ENCODE peak calls at places on chromosomes 11 and 22, in eight cellular contexts. Q is endothelial cell, Z is IMR-90, G is T-helper 9 cell, R is EH, H is DMS53, W is A549, O is HFFc6. N is an unnamed sample.

GRCh38 chr22:26671317-26672059 is 14.1 kb downstream of the MIAT start:
- DNase-seq in Q (no peak), G (peak; percentile 70), H (peak; percentile 33), O (no peak), W (no peak), Z (no peak), R (no peak), N (peak; percentile 72)

GRCh38 chr11:19735512-19735911 is 22.9 kb downstream of the NAV2 start:
- DNase-seq in Q (no peak), W (no peak), R (peak; percentile 81), G (no peak), Z (peak; percentile 75), O (peak; percentile 88), H (no peak), N (no peak)

GRCh38 chr11:120524536-120525085 is 13.1 kb downstream of the GRIK4 start:
- DNase-seq in Q (no peak), R (no peak), Z (no peak), O (no peak), H (no peak), G (no peak), W (no peak), N (no peak)

GRCh38 chr11:118321386-118322082 is 17.0 kb downstream of the CD3E start:
- DNase-seq in W (no peak), R (no peak), G (no peak), H (peak; percentile 77), Q (no peak), Z (no peak), O (no peak), N (no peak)

GRCh38 chr22:23409976-23410375 is 170.1 kb downstream of the IGLL1 start:
- DNase-seq in Q (no peak), W (no peak), O (no peak), Z (no peak), G (no peak), H (no peak), R (no peak), N (no peak)

GRCh38 chr11:69801513-69802335 is 17.5 kb downstream of the FGF3 start:
- DNase-seq in G (peak; percentile 8), H (peak; percentile 44), W (peak; percentile 32), Z (no peak), O (no peak), R (peak; percentile 12), Q (peak; percentile 67), N (no peak)

GRCh38 chr11:19379465-19379864 is 138.7 kb upstream of the E2F8 start:
- DNase-seq in W (no peak), Z (peak; percentile 18), R (peak; percentile 30), G (no peak), O (no peak), H (no peak), Q (no peak), N (no peak)

GRCh38 chr11:64757549-64758329 is 2.0 kb downstream of the PYGM start:
- DNase-seq in G (no peak), R (no peak), H (no peak), W (no peak), Q (no peak), Z (no peak), O (no peak), N (no peak)

GRCh38 chr22:50150161-50151129 is 20.1 kb upstream of the PANX2 start:
- DNase-seq in W (no peak), O (no peak), Q (no peak), R (no peak), H (no peak), Z (peak; percentile 35), G (no peak), N (no peak)

GRCh38 chr11:119764108-119764874 is 35.3 kb upstream of the NECTIN1 start:
- DNase-seq in H (peak; percentile 97), Z (peak; percentile 42), Q (no peak), O (peak; percentile 61), W (no peak), G (no peak), R (peak; percentile 44), N (peak; percentile 66)

GRCh38 chr11:47318166-47318565 is 34.3 kb downstream of the MYBPC3 start:
- DNase-seq in R (no peak), W (no peak), H (no peak), Z (no peak), Q (no peak), G (no peak), O (no peak), N (no peak)

GRCh38 chr22:19103881-19104821 is 18.1 kb downstream of the DGCR2 start:
- DNase-seq in Z (peak; percentile 79), Q (no peak), R (peak; percentile 12), O (no peak), H (peak; percentile 31), G (no peak), W (no peak), N (no peak)

GRCh38 chr11:20353829-20354434 is 9.6 kb upstream of the HTATIP2 start:
- DNase-seq in R (peak; percentile 52), O (peak; percentile 28), G (peak; percentile 8), H (peak; percentile 76), W (peak; percentile 51), Q (peak; percentile 53), Z (peak; percentile 48), N (no peak)

GRCh38 chr11:130904380-130904779 is 11.9 kb downstream of the SNX19 start:
- DNase-seq in G (no peak), Z (no peak), W (no peak), R (peak; percentile 48), O (no peak), H (peak; percentile 36), Q (no peak), N (no peak)

GRCh38 chr22:39547587-39547947 is 15.0 kb upstream of the RPS19BP1 start:
- DNase-seq in G (no peak), O (no peak), R (no peak), Q (no peak), H (no peak), Z (no peak), W (no peak), N (no peak)

GRCh38 chr22:27775087-27775697 is 26.4 kb downstream of the MN1 start:
- DNase-seq in H (no peak), R (peak; percentile 9), W (no peak), Q (no peak), O (no peak), Z (peak; percentile 7), G (no peak), N (no peak)

GRCh38 chr11:33403344-33403743 is 146.2 kb downstream of the HIPK3 start:
- DNase-seq in Q (no peak), R (no peak), O (no peak), H (no peak), G (no peak), W (no peak), Z (no peak), N (no peak)

GRCh38 chr11:18383388-18384156 is 10.8 kb upstream of the LDHA start:
- DNase-seq in R (peak; percentile 100), Q (peak; percentile 12), G (peak; percentile 66), W (peak; percentile 98), O (peak; percentile 100), H (peak; percentile 58), Z (peak; percentile 96), N (peak; percentile 80)

GRCh38 chr22:37472418-37473006 is 13.7 kb downstream of the MFNG start:
- DNase-seq in Z (peak; percentile 28), W (peak; percentile 55), O (no peak), Q (peak; percentile 53), R (peak; percentile 44), H (peak; percentile 43), G (peak; percentile 44), N (no peak)

GRCh38 chr22:47605441-47605840 is 843.0 kb downstream of the TBC1D22A start:
- DNase-seq in G (no peak), Z (no peak), R (no peak), H (no peak), O (no peak), Q (no peak), W (no peak), N (no peak)

GRCh38 chr11:8934735-8935478 is 2.2 kb upstream of the C11orf16 start:
- DNase-seq in Z (peak; percentile 90), H (no peak), Q (no peak), R (peak; percentile 82), W (peak; percentile 48), G (no peak), O (peak; percentile 62), N (no peak)

GRCh38 chr11:93089474-93090102 is 108.2 kb downstream of the SLC36A4 start:
- DNase-seq in O (peak; percentile 60), W (peak; percentile 43), R (peak; percentile 74), G (no peak), H (peak; percentile 81), Z (peak; percentile 62), Q (peak; percentile 19), N (no peak)

GRCh38 chr22:39725351-39726035 is 154.9 kb downstream of the CACNA1I start:
- DNase-seq in Z (no peak), O (no peak), H (peak; percentile 44), R (no peak), G (no peak), Q (no peak), W (no peak), N (no peak)

GRCh38 chr11:121032546-121032945 is 8.6 kb downstream of the TBCEL start:
- DNase-seq in G (no peak), R (no peak), Q (no peak), H (peak; percentile 40), O (no peak), Z (no peak), W (peak; percentile 7), N (no peak)

GRCh38 chr11:36605221-36606216 is 7.5 kb upstream of the RAG2 start:
- DNase-seq in R (no peak), H (no peak), Z (no peak), O (no peak), Q (no peak), W (no peak), G (no peak), N (no peak)

GRCh38 chr11:19076744-19077589 is 16.4 kb upstream of the MRGPRX2 start:
- DNase-seq in Z (peak; percentile 19), H (peak; percentile 72), O (peak; percentile 47), R (peak; percentile 58), Q (peak; percentile 78), G (peak; percentile 44), W (peak; percentile 39), N (peak; percentile 70)

GRCh38 chr11:82949352-82949751 is 47.8 kb downstream of the DDIAS start:
- DNase-seq in H (no peak), Q (no peak), Z (no peak), R (no peak), W (no peak), O (no peak), G (no peak), N (no peak)

GRCh38 chr22:35835998-35836691 is 118.5 kb downstream of the APOL5 start:
- DNase-seq in R (peak; percentile 93), H (peak; percentile 65), O (peak; percentile 81), G (no peak), W (peak; percentile 75), Z (peak; percentile 86), Q (no peak), N (no peak)

GRCh38 chr11:128399722-128400121 is 187.6 kb downstream of the ETS1 start:
- DNase-seq in W (no peak), Q (no peak), H (no peak), G (no peak), R (no peak), Z (no peak), O (no peak), N (no peak)

GRCh38 chr11:132336781-132337535 is 966.5 kb downstream of the NTM start:
- DNase-seq in H (no peak), Q (no peak), Z (no peak), G (no peak), R (no peak), W (no peak), O (no peak), N (no peak)

GRCh38 chr22:36145881-36146280 is 14.7 kb downstream of the APOL3 start:
- DNase-seq in H (no peak), G (no peak), Z (no peak), O (no peak), W (no peak), R (peak; percentile 67), Q (no peak), N (no peak)

GRCh38 chr22:40251106-40251505 is 73.4 kb downstream of the TNRC6B start:
- DNase-seq in H (no peak), O (no peak), Q (no peak), G (no peak), R (no peak), Z (no peak), W (no peak), N (no peak)

GRCh38 chr22:26139320-26139719 is 29.9 kb upstream of the SEZ6L start:
- DNase-seq in G (no peak), W (no peak), Q (no peak), H (no peak), Z (no peak), O (no peak), R (no peak), N (no peak)

GRCh38 chr11:41459602-41460405 is at the start of gene LRRC4C:
- DNase-seq in G (no peak), Q (no peak), R (no peak), O (no peak), H (no peak), Z (no peak), W (no peak), N (no peak)

N was measured in ureter.